ENCODE peak calls at places on chromosome 10, in nine cellular contexts. C, T, P, A, J, Z, L, M and E are unnamed samples.

GRCh38 chr10:6351540-6351939 is 148.8 kb downstream of the PFKFB3 start:
- DNase-seq in Z (no peak), J (no peak), P (no peak), T (no peak), M (no peak), C (no peak), L (no peak), A (no peak), E (no peak)

GRCh38 chr10:61836233-61836887 is 65.1 kb upstream of the ARID5B start:
- DNase-seq in J (no peak), L (no peak), A (no peak), C (no peak), P (no peak), T (peak), M (no peak), Z (no peak), E (no peak)

GRCh38 chr10:119517235-119518141 is 25.0 kb downstream of the RGS10 start:
- DNase-seq in M (no peak), C (no peak), P (peak), J (peak), L (peak), T (peak), A (no peak), Z (peak), E (no peak)

GRCh38 chr10:75403144-75404022 is 1.8 kb upstream of the ZNF503 start:
- DNase-seq in M (peak), P (no peak), L (no peak), Z (peak), A (no peak), C (peak), T (peak), J (no peak), E (peak)

GRCh38 chr10:84715911-84716310 is 387.5 kb downstream of the CCSER2 start:
- DNase-seq in Z (peak), P (peak), M (no peak), L (no peak), A (no peak), T (peak), J (no peak), C (no peak), E (no peak)

GRCh38 chr10:7610651-7611389 is 55.9 kb downstream of the ITIH5 start:
- DNase-seq in T (no peak), A (no peak), Z (peak), L (no peak), C (no peak), J (no peak), P (peak), M (peak), E (no peak)

GRCh38 chr10:103554488-103555320 is 61.2 kb downstream of the NEURL1 start:
- DNase-seq in A (no peak), Z (peak), M (peak), J (peak), P (peak), T (peak), L (no peak), C (no peak), E (no peak)

GRCh38 chr10:18313146-18313542 is 172.9 kb downstream of the CACNB2 start:
- DNase-seq in Z (no peak), L (no peak), C (no peak), M (no peak), A (no peak), T (no peak), P (no peak), J (no peak), E (no peak)

GRCh38 chr10:124903119-124903518 is 38.8 kb upstream of the ZRANB1 start:
- DNase-seq in Z (no peak), P (no peak), A (no peak), T (no peak), L (no peak), C (no peak), J (no peak), M (no peak), E (no peak)

GRCh38 chr10:121616291-121616690 is 18.0 kb upstream of the FGFR2 start:
- DNase-seq in T (no peak), J (no peak), P (no peak), Z (no peak), L (no peak), A (no peak), C (peak), M (no peak), E (no peak)

GRCh38 chr10:52949899-52950298 is 177.3 kb upstream of the MBL2 start:
- DNase-seq in A (no peak), J (no peak), Z (peak), C (no peak), P (no peak), M (no peak), L (no peak), T (peak), E (no peak)

GRCh38 chr10:88865281-88865876 is 13.7 kb upstream of the ANKRD22 start:
- DNase-seq in A (no peak), L (no peak), C (no peak), J (no peak), P (no peak), M (no peak), Z (no peak), T (peak), E (no peak)

GRCh38 chr10:58282615-58283014 is 13.7 kb downstream of the CISD1 start:
- DNase-seq in P (no peak), L (no peak), Z (no peak), T (no peak), A (no peak), J (no peak), M (no peak), C (no peak), E (no peak)

GRCh38 chr10:70679498-70679897 is 7.2 kb downstream of the ADAMTS14 start:
- DNase-seq in T (no peak), J (no peak), P (peak), Z (no peak), L (no peak), C (no peak), A (no peak), M (no peak), E (no peak)

GRCh38 chr10:96257944-96258343 is 13.4 kb downstream of the BLNK start:
- DNase-seq in A (peak), L (no peak), M (no peak), T (no peak), P (no peak), C (no peak), Z (no peak), J (no peak), E (no peak)

GRCh38 chr10:122192142-122192541 is 79.0 kb upstream of the BTBD16 start:
- DNase-seq in L (no peak), P (no peak), Z (no peak), C (no peak), M (no peak), T (no peak), J (peak), A (no peak), E (no peak)

GRCh38 chr10:88045116-88045515 is 181.7 kb downstream of the PTEN start:
- DNase-seq in P (peak), C (no peak), A (no peak), J (no peak), L (no peak), Z (no peak), M (no peak), T (no peak), E (no peak)

GRCh38 chr10:96478317-96478716 is 35.4 kb downstream of the TLL2 start:
- DNase-seq in C (no peak), Z (no peak), P (no peak), A (no peak), J (no peak), L (no peak), T (no peak), M (no peak), E (no peak)

GRCh38 chr10:132437511-132437910 is 40.5 kb downstream of the PWWP2B start:
- DNase-seq in A (no peak), J (no peak), T (no peak), C (no peak), L (no peak), Z (no peak), M (no peak), P (no peak), E (peak)

GRCh38 chr10:70380350-70381135 is 1.9 kb downstream of the LRRC20 start:
- DNase-seq in A (no peak), C (no peak), L (no peak), Z (no peak), M (no peak), P (no peak), J (no peak), T (no peak), E (no peak)

GRCh38 chr10:124943301-124944092 is 1.6 kb downstream of the ZRANB1 start:
- DNase-seq in C (no peak), P (peak), Z (no peak), T (peak), L (no peak), A (no peak), J (no peak), M (no peak), E (no peak)

DNA sequence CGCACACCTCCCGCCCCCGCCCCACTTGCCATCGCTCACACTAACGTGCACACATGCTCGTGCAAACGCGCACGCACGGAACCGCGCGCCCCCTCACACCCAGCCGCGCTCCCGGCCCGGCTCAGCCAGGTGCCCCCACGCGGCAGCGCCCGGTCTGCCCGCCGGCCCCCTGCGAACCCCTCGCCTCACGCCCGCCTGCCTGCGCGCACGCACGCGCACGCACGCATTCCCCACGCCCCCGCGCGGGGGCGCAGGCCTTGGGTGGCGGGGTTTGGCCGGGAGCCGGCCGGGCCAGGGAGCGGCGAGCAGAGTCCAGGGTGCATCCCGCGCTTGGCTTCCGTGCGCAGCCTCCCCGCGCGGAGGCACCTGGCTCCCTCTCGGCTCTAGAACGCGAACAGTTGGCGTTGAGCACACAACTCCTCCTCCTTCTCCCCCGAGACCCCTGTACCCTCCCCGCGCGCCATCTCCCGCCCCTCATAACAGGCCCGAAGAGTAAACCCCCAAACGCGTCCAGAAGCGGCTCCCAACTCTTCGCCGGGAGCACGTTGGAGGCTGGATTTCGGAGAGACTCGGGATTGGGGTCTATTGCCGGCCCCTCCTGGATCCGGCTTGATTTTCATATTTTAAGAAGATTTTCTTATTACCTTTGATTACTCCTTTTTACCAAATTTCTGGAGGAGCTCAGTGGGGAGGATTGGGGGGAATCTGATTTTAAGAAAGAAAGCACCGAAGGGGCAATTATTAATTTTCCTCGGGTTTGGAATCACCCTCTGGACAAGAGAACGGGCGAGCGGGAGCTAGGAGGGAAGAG is 546 bp upstream of the SORCS3 start:
- DNase-seq in M (peak), L (no peak), Z (no peak), J (no peak), C (no peak), T (no peak), A (no peak), P (no peak), E (no peak)
- TF ChIP-seq CTCF in M (no peak), L (no peak), Z (no peak), J (no peak), C (no peak), T (no peak), A (no peak), P (no peak), E (no peak)

GRCh38 chr10:93476756-93477155 is 5.4 kb downstream of the MYOF start:
- DNase-seq in P (no peak), J (no peak), Z (no peak), L (no peak), A (no peak), T (no peak), C (no peak), M (no peak), E (no peak)

GRCh38 chr10:93475227-93475626 is 6.9 kb downstream of the MYOF start:
- DNase-seq in Z (no peak), P (no peak), M (no peak), A (no peak), C (no peak), L (no peak), T (peak), J (no peak), E (no peak)

GRCh38 chr10:93473804-93474472 is 8.2 kb downstream of the MYOF start:
- DNase-seq in L (no peak), C (no peak), M (no peak), T (no peak), J (no peak), P (no peak), Z (no peak), A (no peak), E (no peak)

GRCh38 chr10:93473161-93473560 is 9.0 kb downstream of the MYOF start:
- DNase-seq in P (no peak), M (no peak), Z (no peak), A (no peak), T (no peak), L (no peak), J (no peak), C (no peak), E (no peak)

GRCh38 chr10:93475871-93476270 is 6.3 kb downstream of the MYOF start:
- DNase-seq in Z (peak), M (no peak), A (no peak), T (peak), P (peak), J (no peak), L (no peak), C (no peak), E (no peak)
- H3K27ac ChIP-seq in Z (peak), M (no peak), A (no peak), T (peak), P (peak), J (no peak), L (no peak), C (peak), E (no peak)

GRCh38 chr10:131258256-131258655 is 53.3 kb downstream of the TCERG1L start:
- DNase-seq in M (no peak), J (no peak), T (no peak), Z (no peak), C (peak), A (no peak), P (no peak), L (no peak), E (no peak)
- TF ChIP-seq CTCF in M (no peak), J (no peak), T (no peak), Z (no peak), C (no peak), A (no peak), P (no peak), L (no peak), E (no peak)

GRCh38 chr10:4522296-4523000 is 303.6 kb upstream of the AKR1E2 start:
- DNase-seq in Z (no peak), L (no peak), T (no peak), C (no peak), P (no peak), M (no peak), A (no peak), J (no peak), E (no peak)

GRCh38 chr10:4525095-4525494 is 300.9 kb upstream of the AKR1E2 start:
- DNase-seq in C (no peak), T (no peak), M (no peak), Z (no peak), L (no peak), P (no peak), J (no peak), A (no peak), E (no peak)

GRCh38 chr10:4527281-4527960 is 298.6 kb upstream of the AKR1E2 start:
- DNase-seq in C (no peak), L (no peak), M (no peak), J (no peak), P (peak), A (no peak), T (peak), Z (no peak), E (no peak)

GRCh38 chr10:4529266-4529665 is 296.7 kb upstream of the AKR1E2 start:
- DNase-seq in C (no peak), Z (no peak), A (no peak), T (no peak), L (no peak), P (no peak), J (no peak), M (no peak), E (no peak)

GRCh38 chr10:4526426-4526825 is 299.6 kb upstream of the AKR1E2 start:
- DNase-seq in M (no peak), L (no peak), P (no peak), T (no peak), Z (no peak), C (no peak), A (no peak), J (no peak), E (no peak)
- H3K27ac ChIP-seq in M (no peak), L (no peak), P (no peak), T (no peak), Z (no peak), C (no peak), A (no peak), J (no peak), E (no peak)

GRCh38 chr10:101536800-101537199 is 51.3 kb downstream of the POLL start:
- DNase-seq in M (no peak), J (no peak), Z (no peak), P (peak), L (no peak), T (peak), A (no peak), C (no peak), E (no peak)
- TF ChIP-seq CTCF in M (no peak), J (peak), Z (peak), P (peak), L (peak), T (peak), A (peak), C (peak), E (no peak)

DNA sequence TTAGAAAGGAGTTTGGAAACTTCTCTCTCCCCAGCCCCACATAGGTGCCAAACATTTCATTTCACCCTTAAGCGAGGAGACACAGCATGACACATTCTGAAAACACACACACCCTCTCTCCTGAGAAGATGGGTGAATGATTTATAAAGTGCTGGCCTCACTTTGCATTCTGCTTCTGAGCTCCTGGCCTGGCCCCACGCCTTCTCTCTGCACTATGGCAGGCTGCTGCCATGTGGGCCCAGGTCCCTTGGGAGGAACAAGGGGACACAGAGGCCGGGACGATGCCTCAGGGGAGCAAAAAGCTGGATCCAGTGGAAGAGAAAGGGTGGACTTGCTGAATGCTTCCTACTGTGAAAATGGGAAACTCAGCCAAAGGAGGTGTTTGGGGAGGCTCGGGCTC is 56.0 kb downstream of the CPXM2 start:
- DNase-seq in J (no peak), A (no peak), C (no peak), L (no peak), T (no peak), M (no peak), Z (no peak), P (no peak), E (no peak)
- H3K27ac ChIP-seq in J (no peak), A (peak), C (no peak), L (no peak), T (no peak), M (no peak), Z (peak), P (no peak), E (no peak)